ENCODE peak calls at places on chromosomes 4 and X, in six cellular contexts. S is IMR-90, R is H9, A is mesenchymal stem cell, Y is H1, I is mesendoderm. K is an unnamed sample. For H3K79me1, the result is how much of the 10 kb centered on the place peaks cover.

GRCh38 chrX:32480019-32480418 is 731.3 kb downstream of the DMD start:
- DNase-seq in Y (no peak), R (no peak), S (peak), A (peak), I (no peak), K (no peak)

GRCh38 chrX:30060718-30061117 is 154.6 kb upstream of the MAGEB2 start:
- DNase-seq in S (peak), A (peak), I (peak), Y (no peak), R (no peak), K (peak)

GRCh38 chr4:79788884-79789283 is 284.1 kb downstream of the ANTXR2 start:
- DNase-seq in A (no peak), S (no peak), I (peak), Y (no peak), R (no peak), K (no peak)

GRCh38 chr4:137519406-137519805 is 12.9 kb downstream of the PCDH18 start:
- DNase-seq in S (peak), Y (no peak), A (no peak), R (no peak), I (no peak), K (no peak)

GRCh38 chr4:118076958-118077766 is 42.9 kb downstream of the NDST3 start:
- DNase-seq in Y (no peak), S (peak), R (peak), I (peak), A (peak), K (no peak)

GRCh38 chr4:86326399-86326798 is 33.5 kb downstream of the MAPK10 start:
- DNase-seq in R (no peak), Y (no peak), S (peak), I (no peak), A (no peak), K (no peak)

GRCh38 chr4:144582975-144583374 is 63.0 kb upstream of the HHIP start:
- DNase-seq in I (no peak), A (no peak), Y (no peak), R (no peak), S (peak), K (no peak)

GRCh38 chr4:18398661-18399060 is 377.1 kb upstream of the LCORL start:
- DNase-seq in A (no peak), S (no peak), Y (no peak), R (no peak), I (no peak), K (peak)

GRCh38 chr4:95155759-95156451 is 392.9 kb downstream of the UNC5C start:
- DNase-seq in R (no peak), S (peak), A (peak), I (peak), Y (no peak), K (peak)

GRCh38 chr4:173505924-173506779 is 23.9 kb downstream of the HAND2 start:
- DNase-seq in S (peak), I (peak), Y (no peak), A (peak), R (peak), K (no peak)

GRCh38 chrX:130952266-130953043 is 49.4 kb upstream of the ENOX2 start:
- DNase-seq in Y (no peak), A (no peak), R (no peak), I (no peak), S (no peak), K (no peak)

GRCh38 chr4:69707807-69708206 is 52.6 kb downstream of the SULT1B1 start:
- DNase-seq in A (no peak), S (no peak), R (no peak), I (no peak), Y (no peak), K (no peak)

GRCh38 chr4:107736924-107737448 is 17.0 kb upstream of the PAPSS1 start:
- DNase-seq in S (peak), Y (no peak), R (peak), A (peak), I (peak), K (peak)

GRCh38 chrX:16664626-16665025 is 14.7 kb downstream of the S100G start:
- DNase-seq in S (no peak), I (peak), Y (no peak), A (no peak), R (no peak), K (no peak)

GRCh38 chr4:109752545-109752944 is 22.7 kb upstream of the PLA2G12A start:
- DNase-seq in S (no peak), Y (no peak), R (no peak), A (no peak), I (no peak), K (no peak)

GRCh38 chr4:909821-910220 is 22.3 kb downstream of the GAK start:
- DNase-seq in A (no peak), R (no peak), Y (no peak), I (no peak), S (no peak), K (no peak)

GRCh38 chr4:1412376-1413220 is 6.4 kb upstream of the NKX1-1 start:
- DNase-seq in A (no peak), Y (no peak), S (no peak), R (peak), I (no peak), K (no peak)

DNA sequence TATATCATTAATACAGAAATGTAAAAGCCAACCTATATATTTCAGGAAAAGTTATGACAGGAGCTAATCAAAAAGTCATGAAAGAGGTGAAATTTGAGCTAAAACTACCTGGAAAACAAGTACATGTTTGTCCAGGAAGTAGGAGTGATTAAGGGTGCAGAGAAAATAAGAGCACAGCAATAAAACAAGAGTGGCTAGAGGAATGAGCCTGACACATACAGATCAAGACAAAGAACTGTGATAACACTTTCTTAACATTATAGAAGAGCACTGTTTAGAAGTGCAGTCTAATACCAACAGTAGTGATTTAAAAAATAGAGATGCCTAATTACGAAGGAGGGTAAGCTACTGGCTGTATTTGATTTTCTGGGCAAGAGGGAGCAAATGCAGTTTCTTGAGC is 125.1 kb downstream of the WDFY3 start:
- DNase-seq in I (no peak), A (no peak), Y (no peak), S (no peak), R (no peak), K (no peak)
- H2BK15ac ChIP-seq in I (no peak), A (no peak), Y (no peak), S (no peak), R (no peak), K (no peak)

GRCh38 chr4:57055873-57056272 is 54.3 kb downstream of the IGFBP7 start:
- DNase-seq in A (peak), Y (no peak), I (no peak), R (no peak), S (no peak), K (no peak)
- H3K79me1 ChIP-seq in A (under half), Y (under half), I (under half), R (under half), S (under half), K (under half)

GRCh38 chr4:92334716-92335350 is 31.1 kb downstream of the GRID2 start:
- DNase-seq in Y (no peak), I (no peak), S (no peak), A (no peak), R (no peak), K (no peak)
- H2BK15ac ChIP-seq in Y (no peak), I (no peak), S (no peak), A (no peak), R (no peak), K (no peak)

DNA sequence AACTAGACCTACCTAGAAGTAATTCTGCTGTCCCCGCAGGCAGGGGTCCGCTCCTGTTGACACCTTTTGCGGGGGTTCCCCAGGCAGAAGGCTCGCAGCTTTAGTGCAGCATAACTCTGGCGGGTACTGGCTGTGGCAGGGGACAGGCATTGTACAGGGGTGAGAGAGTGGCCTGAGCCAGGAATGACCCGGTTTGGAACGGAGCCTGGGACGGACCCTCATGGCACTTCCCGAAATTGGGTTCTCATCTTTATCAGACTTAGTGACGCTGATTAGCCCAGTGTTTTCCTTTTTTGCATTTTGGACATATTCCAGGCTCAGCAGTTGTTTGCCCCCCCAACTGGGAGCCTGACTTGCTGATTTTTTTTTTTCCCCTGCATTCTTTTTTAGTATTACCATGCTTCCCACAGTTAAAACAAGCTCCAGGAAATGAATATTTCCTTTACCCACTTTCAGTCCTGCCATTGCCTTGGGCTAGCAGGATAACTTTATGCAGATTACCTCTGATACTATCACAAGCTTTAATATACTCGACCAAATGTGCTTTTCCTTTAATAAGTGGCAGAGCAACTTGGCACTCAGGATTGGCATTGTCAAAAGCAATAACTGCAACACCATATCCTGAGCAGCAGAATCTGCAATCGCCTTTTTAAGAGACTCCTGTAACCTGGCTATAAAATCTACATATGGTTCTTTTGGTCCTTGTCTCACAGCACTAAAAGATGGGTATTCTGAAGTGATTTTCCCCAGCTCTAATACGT is 55.9 kb upstream of the WDR1 start:
- DNase-seq in S (no peak), A (no peak), R (no peak), I (no peak), Y (no peak), K (no peak)
- H3K79me1 ChIP-seq in S (under half), A (under half), R (under half), I (under half), Y (under half), K (under half)

DNA sequence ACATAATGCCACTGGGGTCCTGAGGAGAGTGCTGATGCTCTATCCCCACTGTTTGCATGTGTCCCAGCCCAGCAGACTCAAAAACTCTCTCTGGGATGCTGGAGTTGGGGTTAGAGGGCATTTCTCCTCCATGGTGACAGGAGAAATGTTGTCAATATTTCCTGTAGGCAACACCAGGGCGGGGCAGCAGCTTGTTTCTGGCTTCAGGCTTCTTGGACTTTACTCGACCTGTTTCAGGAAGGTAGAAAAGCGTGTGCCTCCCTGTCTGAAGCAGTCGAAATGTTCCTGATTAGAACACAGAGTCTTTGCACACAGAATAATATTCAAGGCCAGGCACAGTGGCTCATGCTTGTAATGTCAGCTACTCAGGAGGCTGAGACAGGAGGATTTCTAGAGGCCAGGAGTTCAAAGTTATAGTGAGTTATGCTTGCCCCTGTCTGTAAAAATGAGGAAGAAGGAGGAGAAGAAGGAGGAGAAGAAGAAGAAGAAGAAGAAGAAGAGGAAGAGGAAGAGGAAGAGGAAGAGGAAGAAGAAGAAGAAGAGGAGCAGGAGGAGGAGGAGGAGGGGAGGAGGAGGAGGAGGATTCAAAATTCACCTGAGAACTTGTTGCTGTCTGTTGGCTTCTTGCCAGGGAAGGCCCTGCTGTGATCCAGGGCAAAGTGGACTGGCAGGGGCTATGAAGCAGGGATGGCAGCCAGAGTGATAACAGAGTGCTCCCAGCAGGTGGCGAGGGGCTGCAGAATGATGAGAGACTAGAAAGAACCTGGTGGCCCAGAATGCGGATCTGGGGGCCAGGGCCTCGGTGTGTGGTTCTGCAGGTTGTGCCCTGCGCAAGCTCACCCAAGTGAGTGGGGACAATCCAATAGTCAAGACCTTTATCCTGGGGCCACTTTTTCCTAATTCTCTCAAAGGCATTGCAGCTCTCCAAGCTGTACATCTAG is 82.9 kb downstream of the RTL5 start:
- DNase-seq in Y (no peak), S (no peak), A (no peak), R (no peak), I (no peak), K (no peak)
- H2BK15ac ChIP-seq in Y (no peak), S (no peak), A (no peak), R (no peak), I (no peak), K (no peak)

GRCh38 chr4:186570193-186570996 is 15.0 kb upstream of the MTNR1A start:
- DNase-seq in A (peak), Y (no peak), R (no peak), I (no peak), S (peak), K (no peak)
- H3K79me1 ChIP-seq in A (under half), Y (under half), R (under half), I (under half), S (under half), K (under half)